ENCODE peak calls at places on chromosomes 3 and 15, in nine cellular contexts. One of them, this sample, is unnamed. For H3K27me3, the result is how much of the 10 kb centered on the place peaks cover.

GRCh38 chr3:133472242-133472641 is 72.4 kb downstream of the BFSP2 start:
- DNase-seq in psoas muscle: no peak
- DNase-seq in endodermal cell: peak
- DNase-seq in tibial nerve: no peak
- DNase-seq in HCT116: no peak
- DNase-seq in ovary: no peak
- DNase-seq in tibial artery: no peak
- DNase-seq in neural progenitor cell: peak
- DNase-seq in naive thymus-derived CD4-positive, alpha-beta T cell: no peak
- DNase-seq in this sample: no peak

GRCh38 chr15:52136471-52136993 is 24.0 kb upstream of the BCL2L10 start:
- DNase-seq in tibial nerve: no peak
- DNase-seq in ovary: no peak
- DNase-seq in neural progenitor cell: no peak
- DNase-seq in endodermal cell: peak
- DNase-seq in HCT116: no peak
- DNase-seq in naive thymus-derived CD4-positive, alpha-beta T cell: no peak
- DNase-seq in tibial artery: no peak
- DNase-seq in psoas muscle: no peak
- DNase-seq in this sample: no peak

GRCh38 chr3:66483006-66483928 is 17.6 kb downstream of the LRIG1 start:
- DNase-seq in naive thymus-derived CD4-positive, alpha-beta T cell: no peak
- DNase-seq in neural progenitor cell: peak
- DNase-seq in endodermal cell: peak
- DNase-seq in psoas muscle: peak
- DNase-seq in ovary: peak
- DNase-seq in tibial artery: peak
- DNase-seq in HCT116: no peak
- DNase-seq in tibial nerve: peak
- DNase-seq in this sample: peak

GRCh38 chr3:60912142-60912541 is 339.1 kb downstream of the FHIT start:
- DNase-seq in endodermal cell: no peak
- DNase-seq in tibial nerve: no peak
- DNase-seq in psoas muscle: no peak
- DNase-seq in naive thymus-derived CD4-positive, alpha-beta T cell: no peak
- DNase-seq in tibial artery: no peak
- DNase-seq in ovary: no peak
- DNase-seq in neural progenitor cell: no peak
- DNase-seq in HCT116: no peak
- DNase-seq in this sample: no peak

GRCh38 chr3:16350041-16350952 is 85.3 kb downstream of the OXNAD1 start:
- DNase-seq in tibial artery: no peak
- DNase-seq in neural progenitor cell: no peak
- DNase-seq in ovary: no peak
- DNase-seq in endodermal cell: no peak
- DNase-seq in tibial nerve: no peak
- DNase-seq in psoas muscle: no peak
- DNase-seq in HCT116: no peak
- DNase-seq in naive thymus-derived CD4-positive, alpha-beta T cell: no peak
- DNase-seq in this sample: no peak

GRCh38 chr3:36182024-36182423 is 198.3 kb upstream of the STAC start:
- DNase-seq in endodermal cell: no peak
- DNase-seq in naive thymus-derived CD4-positive, alpha-beta T cell: no peak
- DNase-seq in psoas muscle: no peak
- DNase-seq in ovary: no peak
- DNase-seq in tibial nerve: no peak
- DNase-seq in neural progenitor cell: no peak
- DNase-seq in HCT116: no peak
- DNase-seq in tibial artery: no peak
- DNase-seq in this sample: no peak

GRCh38 chr15:75199347-75199976 is 2.2 kb upstream of the C15orf39 start:
- DNase-seq in psoas muscle: no peak
- DNase-seq in HCT116: no peak
- DNase-seq in tibial nerve: no peak
- DNase-seq in neural progenitor cell: no peak
- DNase-seq in endodermal cell: no peak
- DNase-seq in naive thymus-derived CD4-positive, alpha-beta T cell: no peak
- DNase-seq in tibial artery: no peak
- DNase-seq in ovary: no peak
- DNase-seq in this sample: no peak

GRCh38 chr3:157542711-157543485 is 39.7 kb upstream of the VEPH1 start:
- DNase-seq in endodermal cell: peak
- DNase-seq in naive thymus-derived CD4-positive, alpha-beta T cell: no peak
- DNase-seq in neural progenitor cell: peak
- DNase-seq in HCT116: no peak
- DNase-seq in tibial artery: peak
- DNase-seq in ovary: peak
- DNase-seq in tibial nerve: peak
- DNase-seq in psoas muscle: peak
- DNase-seq in this sample: no peak

GRCh38 chr15:68930268-68931022 is at the start of gene SPESP1:
- DNase-seq in endodermal cell: no peak
- DNase-seq in tibial artery: peak
- DNase-seq in naive thymus-derived CD4-positive, alpha-beta T cell: peak
- DNase-seq in ovary: peak
- DNase-seq in HCT116: no peak
- DNase-seq in tibial nerve: no peak
- DNase-seq in neural progenitor cell: no peak
- DNase-seq in psoas muscle: peak
- DNase-seq in this sample: no peak

GRCh38 chr3:113231827-113232253 is 20.5 kb downstream of the BOC start:
- DNase-seq in neural progenitor cell: no peak
- DNase-seq in psoas muscle: no peak
- DNase-seq in naive thymus-derived CD4-positive, alpha-beta T cell: no peak
- DNase-seq in endodermal cell: peak
- DNase-seq in tibial artery: no peak
- DNase-seq in HCT116: peak
- DNase-seq in tibial nerve: no peak
- DNase-seq in ovary: no peak
- DNase-seq in this sample: no peak

GRCh38 chr15:89836255-89837133 is 21.8 kb upstream of the ANPEP start:
- DNase-seq in endodermal cell: no peak
- DNase-seq in tibial artery: peak
- DNase-seq in neural progenitor cell: no peak
- DNase-seq in naive thymus-derived CD4-positive, alpha-beta T cell: no peak
- DNase-seq in psoas muscle: no peak
- DNase-seq in ovary: no peak
- DNase-seq in HCT116: no peak
- DNase-seq in tibial nerve: no peak
- DNase-seq in this sample: no peak

GRCh38 chr3:188284455-188285212 is 130.7 kb downstream of the LPP start:
- DNase-seq in neural progenitor cell: no peak
- DNase-seq in endodermal cell: no peak
- DNase-seq in tibial nerve: no peak
- DNase-seq in naive thymus-derived CD4-positive, alpha-beta T cell: peak
- DNase-seq in tibial artery: no peak
- DNase-seq in psoas muscle: no peak
- DNase-seq in ovary: no peak
- DNase-seq in HCT116: no peak
- DNase-seq in this sample: no peak

GRCh38 chr3:9793161-9793781 is 389 bp downstream of the ARPC4 start:
- DNase-seq in tibial artery: peak
- DNase-seq in endodermal cell: no peak
- DNase-seq in tibial nerve: no peak
- DNase-seq in naive thymus-derived CD4-positive, alpha-beta T cell: no peak
- DNase-seq in ovary: no peak
- DNase-seq in neural progenitor cell: peak
- DNase-seq in HCT116: no peak
- DNase-seq in psoas muscle: peak
- DNase-seq in this sample: no peak

GRCh38 chr15:69874321-69874720 is 223.4 kb downstream of the TLE3 start:
- DNase-seq in tibial nerve: no peak
- DNase-seq in HCT116: no peak
- DNase-seq in neural progenitor cell: no peak
- DNase-seq in psoas muscle: no peak
- DNase-seq in naive thymus-derived CD4-positive, alpha-beta T cell: no peak
- DNase-seq in endodermal cell: no peak
- DNase-seq in tibial artery: no peak
- DNase-seq in ovary: no peak
- DNase-seq in this sample: no peak

GRCh38 chr3:85821130-85821756 is 862.5 kb downstream of the CADM2 start:
- DNase-seq in tibial nerve: no peak
- DNase-seq in ovary: no peak
- DNase-seq in tibial artery: no peak
- DNase-seq in psoas muscle: no peak
- DNase-seq in naive thymus-derived CD4-positive, alpha-beta T cell: no peak
- DNase-seq in endodermal cell: peak
- DNase-seq in neural progenitor cell: peak
- DNase-seq in HCT116: no peak
- DNase-seq in this sample: no peak

GRCh38 chr3:115359507-115359906 is 212.4 kb upstream of the ZBTB20 start:
- DNase-seq in neural progenitor cell: no peak
- DNase-seq in tibial artery: no peak
- DNase-seq in naive thymus-derived CD4-positive, alpha-beta T cell: no peak
- DNase-seq in tibial nerve: no peak
- DNase-seq in HCT116: no peak
- DNase-seq in endodermal cell: no peak
- DNase-seq in ovary: no peak
- DNase-seq in psoas muscle: no peak
- DNase-seq in this sample: no peak

GRCh38 chr3:94928921-94929320 is 866.1 kb downstream of the NSUN3 start:
- DNase-seq in naive thymus-derived CD4-positive, alpha-beta T cell: no peak
- DNase-seq in tibial artery: no peak
- DNase-seq in HCT116: no peak
- DNase-seq in neural progenitor cell: no peak
- DNase-seq in psoas muscle: no peak
- DNase-seq in endodermal cell: no peak
- DNase-seq in tibial nerve: no peak
- DNase-seq in ovary: no peak
- DNase-seq in this sample: no peak

GRCh38 chr15:47844437-47844836 is 127.1 kb downstream of the SEMA6D start:
- DNase-seq in neural progenitor cell: no peak
- DNase-seq in ovary: no peak
- DNase-seq in HCT116: no peak
- DNase-seq in tibial artery: no peak
- DNase-seq in endodermal cell: no peak
- DNase-seq in naive thymus-derived CD4-positive, alpha-beta T cell: no peak
- DNase-seq in tibial nerve: no peak
- DNase-seq in psoas muscle: no peak
- DNase-seq in this sample: no peak
- H3K27me3 ChIP-seq in neural progenitor cell: under half
- H3K27me3 ChIP-seq in ovary: under half
- H3K27me3 ChIP-seq in HCT116: under half
- H3K27me3 ChIP-seq in tibial artery: under half
- H3K27me3 ChIP-seq in endodermal cell: under half
- H3K27me3 ChIP-seq in naive thymus-derived CD4-positive, alpha-beta T cell: under half
- H3K27me3 ChIP-seq in tibial nerve: under half
- H3K27me3 ChIP-seq in psoas muscle: under half
- H3K27me3 ChIP-seq in this sample: under half

GRCh38 chr15:101008158-101009139 is 89.3 kb downstream of the LRRK1 start:
- DNase-seq in psoas muscle: peak
- DNase-seq in tibial artery: peak
- DNase-seq in tibial nerve: peak
- DNase-seq in endodermal cell: peak
- DNase-seq in neural progenitor cell: peak
- DNase-seq in naive thymus-derived CD4-positive, alpha-beta T cell: peak
- DNase-seq in ovary: peak
- DNase-seq in HCT116: peak
- DNase-seq in this sample: peak
- H3K4me3 ChIP-seq in psoas muscle: peak
- H3K4me3 ChIP-seq in tibial artery: peak
- H3K4me3 ChIP-seq in tibial nerve: peak
- H3K4me3 ChIP-seq in endodermal cell: peak
- H3K4me3 ChIP-seq in neural progenitor cell: peak
- H3K4me3 ChIP-seq in naive thymus-derived CD4-positive, alpha-beta T cell: peak
- H3K4me3 ChIP-seq in ovary: peak
- H3K4me3 ChIP-seq in HCT116: peak
- H3K4me3 ChIP-seq in this sample: peak

DNA sequence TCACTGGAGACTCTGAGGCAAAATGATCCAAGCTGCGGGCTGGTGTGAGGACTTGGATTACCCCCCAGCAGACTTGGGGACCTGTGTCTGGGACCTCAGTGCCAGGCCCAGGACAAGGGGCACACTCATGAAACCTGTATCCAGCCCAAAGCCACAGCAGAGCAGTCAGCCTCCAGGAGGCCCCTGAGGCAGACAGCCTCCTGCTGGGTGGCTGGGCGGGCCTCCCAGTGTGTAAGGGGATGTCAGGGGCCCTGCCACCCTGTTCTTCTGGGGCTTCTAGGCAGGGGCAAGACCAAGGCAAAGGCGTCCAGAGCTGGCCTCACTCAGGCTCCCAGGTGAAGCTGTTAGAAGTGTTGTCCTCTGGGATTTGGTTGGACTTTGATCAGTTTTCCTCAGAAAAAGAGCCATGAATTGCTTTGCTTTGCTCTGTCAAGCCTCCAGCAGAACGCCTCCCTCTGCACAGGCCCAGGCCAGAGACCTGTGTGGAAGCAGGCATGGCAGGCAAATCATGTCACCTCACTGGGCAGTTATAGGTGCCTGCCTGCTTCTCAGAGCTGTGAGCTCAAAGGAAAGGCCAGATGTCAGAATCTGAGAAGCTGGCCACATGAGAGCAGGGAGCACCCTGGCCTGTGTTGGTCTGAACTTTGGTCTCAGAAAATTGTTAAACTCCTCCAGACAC is 77.4 kb downstream of the SMAD6 start:
- DNase-seq in psoas muscle: peak
- DNase-seq in endodermal cell: no peak
- DNase-seq in tibial artery: no peak
- DNase-seq in neural progenitor cell: no peak
- DNase-seq in HCT116: no peak
- DNase-seq in naive thymus-derived CD4-positive, alpha-beta T cell: no peak
- DNase-seq in tibial nerve: no peak
- DNase-seq in ovary: no peak
- DNase-seq in this sample: no peak
- H3K27ac ChIP-seq in psoas muscle: no peak
- H3K27ac ChIP-seq in endodermal cell: peak
- H3K27ac ChIP-seq in tibial artery: peak
- H3K27ac ChIP-seq in neural progenitor cell: no peak
- H3K27ac ChIP-seq in HCT116: peak
- H3K27ac ChIP-seq in naive thymus-derived CD4-positive, alpha-beta T cell: no peak
- H3K27ac ChIP-seq in tibial nerve: no peak
- H3K27ac ChIP-seq in ovary: no peak
- H3K27ac ChIP-seq in this sample: peak

GRCh38 chr3:139100821-139101220 is 56.1 kb upstream of the PRR23C start:
- DNase-seq in ovary: no peak
- DNase-seq in neural progenitor cell: no peak
- DNase-seq in tibial nerve: no peak
- DNase-seq in naive thymus-derived CD4-positive, alpha-beta T cell: no peak
- DNase-seq in endodermal cell: no peak
- DNase-seq in psoas muscle: no peak
- DNase-seq in HCT116: no peak
- DNase-seq in tibial artery: no peak
- DNase-seq in this sample: no peak

GRCh38 chr3:139103484-139103883 is 58.8 kb upstream of the PRR23C start:
- DNase-seq in psoas muscle: no peak
- DNase-seq in endodermal cell: no peak
- DNase-seq in naive thymus-derived CD4-positive, alpha-beta T cell: no peak
- DNase-seq in neural progenitor cell: no peak
- DNase-seq in HCT116: no peak
- DNase-seq in tibial artery: no peak
- DNase-seq in tibial nerve: no peak
- DNase-seq in ovary: no peak
- DNase-seq in this sample: no peak

GRCh38 chr3:139099968-139100817 is 55.5 kb upstream of the PRR23C start:
- DNase-seq in ovary: no peak
- DNase-seq in naive thymus-derived CD4-positive, alpha-beta T cell: no peak
- DNase-seq in neural progenitor cell: no peak
- DNase-seq in psoas muscle: no peak
- DNase-seq in tibial artery: no peak
- DNase-seq in tibial nerve: no peak
- DNase-seq in endodermal cell: no peak
- DNase-seq in HCT116: no peak
- DNase-seq in this sample: no peak

GRCh38 chr3:139102606-139103005 is 57.9 kb upstream of the PRR23C start:
- DNase-seq in naive thymus-derived CD4-positive, alpha-beta T cell: no peak
- DNase-seq in ovary: no peak
- DNase-seq in psoas muscle: no peak
- DNase-seq in neural progenitor cell: no peak
- DNase-seq in tibial nerve: no peak
- DNase-seq in endodermal cell: no peak
- DNase-seq in HCT116: no peak
- DNase-seq in tibial artery: no peak
- DNase-seq in this sample: no peak

GRCh38 chr3:139101396-139101795 is 56.7 kb upstream of the PRR23C start:
- DNase-seq in naive thymus-derived CD4-positive, alpha-beta T cell: no peak
- DNase-seq in ovary: no peak
- DNase-seq in psoas muscle: no peak
- DNase-seq in endodermal cell: peak
- DNase-seq in tibial artery: no peak
- DNase-seq in HCT116: no peak
- DNase-seq in neural progenitor cell: no peak
- DNase-seq in tibial nerve: no peak
- DNase-seq in this sample: no peak
- H3K27me3 ChIP-seq in naive thymus-derived CD4-positive, alpha-beta T cell: under half
- H3K27me3 ChIP-seq in ovary: under half
- H3K27me3 ChIP-seq in psoas muscle: under half
- H3K27me3 ChIP-seq in endodermal cell: under half
- H3K27me3 ChIP-seq in tibial artery: under half
- H3K27me3 ChIP-seq in HCT116: under half
- H3K27me3 ChIP-seq in neural progenitor cell: under half
- H3K27me3 ChIP-seq in tibial nerve: under half
- H3K27me3 ChIP-seq in this sample: under half

This sample was measured in thoracic aorta.